ENCODE peak calls at places on chromosomes 13 and 19, in six cellular contexts. N is stomach, S is A549, F is T-helper 1 cell, X is naive B cell, T is neuronal stem cell. M is an unnamed sample.

GRCh38 chr13:47220453-47221150 is 323.7 kb upstream of the HTR2A start:
- DNase-seq in N (no peak), S (no peak), F (no peak), X (no peak), T (no peak), M (no peak)

GRCh38 chr13:80695841-80696240 is 354.9 kb upstream of the SPRY2 start:
- DNase-seq in N (no peak), S (no peak), F (no peak), X (no peak), T (no peak), M (no peak)

GRCh38 chr13:33312150-33312908 is 26.8 kb upstream of the STARD13 start:
- DNase-seq in N (no peak), S (peak), F (no peak), X (no peak), T (no peak), M (no peak)

GRCh38 chr19:41299755-41300089 is 10.2 kb upstream of the CCDC97 start:
- DNase-seq in N (peak), S (no peak), F (peak), X (no peak), T (no peak), M (peak)

GRCh38 chr19:16062789-16063188 is 13.5 kb upstream of the TPM4 start:
- DNase-seq in N (peak), S (no peak), F (peak), X (peak), T (no peak), M (no peak)

GRCh38 chr13:24032674-24033073 is 127.8 kb upstream of the SPATA13 start:
- DNase-seq in N (no peak), S (peak), F (no peak), X (no peak), T (no peak), M (no peak)

GRCh38 chr13:43205421-43205820 is 182.0 kb downstream of the DNAJC15 start:
- DNase-seq in N (no peak), S (no peak), F (no peak), X (no peak), T (no peak), M (no peak)

GRCh38 chr19:14198384-14199376 is 7.3 kb downstream of the ADGRL1 start:
- DNase-seq in N (no peak), S (peak), F (no peak), X (no peak), T (no peak), M (no peak)

GRCh38 chr19:54248016-54248601 is 5.5 kb upstream of the LILRA6 start:
- DNase-seq in N (no peak), S (no peak), F (no peak), X (no peak), T (no peak), M (no peak)

GRCh38 chr13:48478401-48478800 is 54.5 kb downstream of the RCBTB2 start:
- DNase-seq in N (no peak), S (no peak), F (no peak), X (no peak), T (no peak), M (no peak)

GRCh38 chr19:12638611-12639182 is 27.8 kb downstream of the MAN2B1 start:
- DNase-seq in N (no peak), S (no peak), F (no peak), X (no peak), T (no peak), M (no peak)

M was measured in NCI-H2227 treated with DMSO at 0.1 percent for 48 hours.